ENCODE peak calls at places on chromosomes 12 and 14, in ten cellular contexts. Q is astrocyte of the spinal cord; O is GM12865; A is GM20000; X is Peyer's patch; G is gastrocnemius medialis; H is body of pancreas; B is neural crest cell; K is CD8-positive, alpha-beta T cell; T is esophagus squamous epithelium. Z is an unnamed sample.
A peak's percentile ranks its signal among the peaks of the same experiment; 100 is the strongest.

GRCh38 chr14:69475194-69475818 is 9.2 kb upstream of the PLEKHD1 start:
- DNase-seq in Q (peak; percentile 10), O (peak; percentile 57), A (peak; percentile 49), X (no peak), G (no peak), H (no peak), B (no peak), K (no peak), T (no peak), Z (no peak)

GRCh38 chr14:28987516-28987915 is 220.9 kb downstream of the FOXG1 start:
- DNase-seq in Q (no peak), O (no peak), A (no peak), X (no peak), G (no peak), H (no peak), B (no peak), K (no peak), T (no peak), Z (no peak)

GRCh38 chr12:15544589-15544988 is 222.3 kb downstream of the PTPRO start:
- DNase-seq in Q (no peak), O (no peak), A (no peak), X (no peak), G (no peak), H (no peak), B (no peak), K (no peak), T (no peak), Z (no peak)

GRCh38 chr14:69539631-69540410 is 34.9 kb downstream of the CCDC177 start:
- DNase-seq in Q (peak; percentile 22), O (no peak), A (no peak), X (no peak), G (no peak), H (no peak), B (no peak), K (no peak), T (no peak), Z (peak; percentile 81)

GRCh38 chr14:50087350-50088116 is 28.8 kb downstream of the VCPKMT start:
- DNase-seq in Q (no peak), O (peak; percentile 49), A (peak; percentile 28), X (no peak), G (no peak), H (no peak), B (no peak), K (no peak), T (no peak), Z (no peak)

GRCh38 chr12:5429741-5430557 is 2.0 kb upstream of the NTF3 start:
- DNase-seq in Q (no peak), O (no peak), A (no peak), X (no peak), G (no peak), H (no peak), B (no peak), K (no peak), T (no peak), Z (no peak)

GRCh38 chr12:106226884-106227640 is 20.8 kb downstream of the CKAP4 start:
- DNase-seq in Q (peak; percentile 54), O (peak; percentile 56), A (peak; percentile 82), X (no peak), G (peak; percentile 36), H (peak; percentile 28), B (peak; percentile 34), K (peak; percentile 40), T (no peak), Z (no peak)

GRCh38 chr14:24083462-24083861 is 10.6 kb upstream of the PCK2 start:
- DNase-seq in Q (no peak), O (no peak), A (no peak), X (no peak), G (no peak), H (no peak), B (no peak), K (no peak), T (no peak), Z (no peak)

GRCh38 chr12:53872367-53872766 is 66.3 kb upstream of the HOXC13 start:
- DNase-seq in Q (no peak), O (no peak), A (no peak), X (no peak), G (no peak), H (no peak), B (no peak), K (no peak), T (no peak), Z (no peak)

GRCh38 chr12:53868516-53868986 is 70.1 kb upstream of the HOXC13 start:
- DNase-seq in Q (no peak), O (no peak), A (no peak), X (no peak), G (no peak), H (no peak), B (no peak), K (no peak), T (no peak), Z (no peak)

GRCh38 chr12:53867216-53868012 is 71.2 kb upstream of the HOXC13 start:
- DNase-seq in Q (no peak), O (no peak), A (no peak), X (no peak), G (no peak), H (no peak), B (no peak), K (no peak), T (no peak), Z (no peak)

GRCh38 chr12:53869500-53869899 is 69.1 kb upstream of the HOXC13 start:
- DNase-seq in Q (no peak), O (no peak), A (no peak), X (no peak), G (no peak), H (no peak), B (no peak), K (no peak), T (no peak), Z (no peak)

GRCh38 chr12:53870122-53870521 is 68.5 kb upstream of the HOXC13 start:
- DNase-seq in Q (no peak), O (no peak), A (no peak), X (no peak), G (no peak), H (no peak), B (no peak), K (no peak), T (no peak), Z (no peak)
- TF ChIP-seq CTCF in Q (no peak), O (no peak), A (no peak), X (no peak), G (no peak), H (no peak), B (no peak), K (no peak), T (no peak), Z (no peak)

GRCh38 chr12:121830134-121830533 is 26.3 kb downstream of the SETD1B start:
- DNase-seq in Q (no peak), O (no peak), A (no peak), X (no peak), G (no peak), H (no peak), B (no peak), K (no peak), T (no peak), Z (no peak)

GRCh38 chr12:121828306-121828705 is 24.5 kb downstream of the SETD1B start:
- DNase-seq in Q (no peak), O (no peak), A (no peak), X (no peak), G (no peak), H (no peak), B (no peak), K (no peak), T (no peak), Z (no peak)

GRCh38 chr12:121828826-121829225 is 25.0 kb downstream of the SETD1B start:
- DNase-seq in Q (no peak), O (no peak), A (no peak), X (no peak), G (no peak), H (no peak), B (no peak), K (no peak), T (no peak), Z (no peak)

GRCh38 chr12:121830588-121831265 is 26.9 kb downstream of the SETD1B start:
- DNase-seq in Q (no peak), O (no peak), A (no peak), X (no peak), G (no peak), H (no peak), B (no peak), K (no peak), T (no peak), Z (no peak)

DNA sequence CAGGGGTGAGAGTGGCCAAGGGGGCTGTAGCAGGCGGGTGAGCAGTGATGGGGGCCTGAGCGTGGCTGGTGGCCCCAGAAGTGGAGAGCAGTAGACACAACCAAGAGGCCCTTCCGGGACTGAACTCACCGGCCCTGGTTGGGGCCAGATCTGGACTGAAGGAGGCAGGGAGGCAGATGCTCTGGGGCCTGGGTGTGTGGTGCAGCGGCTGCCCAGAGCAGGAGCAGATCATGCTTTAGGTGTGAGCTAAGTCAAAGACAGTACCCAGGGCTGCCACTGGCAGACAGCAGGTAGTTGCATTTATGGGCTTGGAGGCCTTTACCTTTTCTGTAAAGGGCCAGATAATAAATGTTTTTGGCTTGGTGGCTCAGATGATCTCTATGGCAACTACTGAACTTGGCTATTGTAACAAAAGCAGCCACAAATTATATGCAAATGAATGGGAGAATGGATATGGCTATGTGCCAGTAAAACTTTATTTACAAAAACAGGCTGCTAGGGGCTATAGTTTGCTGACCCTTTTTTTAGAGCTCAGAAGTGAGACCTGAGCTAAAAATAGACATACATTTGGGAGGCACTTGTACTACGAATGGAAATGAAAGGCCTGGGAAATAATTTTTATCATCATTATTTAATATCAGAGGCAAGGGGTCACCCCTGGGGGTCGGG is 25.6 kb downstream of the SETD1B start:
- DNase-seq in Q (no peak), O (no peak), A (no peak), X (no peak), G (no peak), H (no peak), B (no peak), K (no peak), T (no peak), Z (no peak)
- TF ChIP-seq CTCF in Q (no peak), O (no peak), A (no peak), X (no peak), G (no peak), H (no peak), B (no peak), K (no peak), T (no peak), Z (no peak)

GRCh38 chr14:38210587-38211257 is 3.0 kb downstream of the SSTR1 start:
- DNase-seq in Q (peak; percentile 47), O (no peak), A (no peak), X (no peak), G (no peak), H (peak; percentile 29), B (no peak), K (no peak), T (no peak), Z (no peak)
- TF ChIP-seq CTCF in Q (peak; percentile 40), O (no peak), A (no peak), X (no peak), G (no peak), H (no peak), B (peak; percentile 34), K (no peak), T (no peak), Z (no peak)

DNA sequence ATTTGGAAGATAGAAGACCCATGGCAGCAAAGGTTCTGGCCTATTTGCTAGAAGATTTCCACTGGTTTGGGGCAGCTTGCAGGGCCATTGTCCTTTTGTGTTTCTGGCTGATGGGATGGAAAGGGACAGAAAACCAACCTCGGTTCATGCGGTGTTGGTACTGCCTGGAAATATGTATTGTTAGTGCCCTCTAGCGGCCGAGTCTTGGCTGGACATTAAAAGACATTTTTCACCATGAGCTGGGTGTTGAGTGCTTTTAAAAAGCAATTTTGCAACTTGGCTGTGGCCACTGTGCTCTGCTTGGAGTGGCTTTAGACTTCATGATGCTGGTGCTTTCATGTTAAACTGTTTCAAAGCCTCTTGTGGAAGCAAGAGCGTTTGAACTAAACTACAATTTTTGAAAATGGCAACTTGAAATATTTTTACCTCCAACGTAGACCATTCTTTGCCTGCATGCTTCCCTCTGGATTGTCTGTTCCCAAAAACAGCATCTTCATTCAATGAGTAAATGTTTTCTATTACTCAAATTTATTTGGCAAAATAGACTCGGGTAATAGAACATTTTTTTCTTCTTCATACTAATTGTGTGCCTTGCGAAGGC is 102.7 kb upstream of the TBX5 start:
- DNase-seq in Q (peak; percentile 65), O (peak; percentile 74), A (peak; percentile 61), X (peak; percentile 57), G (peak; percentile 51), H (peak; percentile 66), B (peak; percentile 75), K (peak; percentile 50), T (no peak), Z (peak; percentile 52)
- TF ChIP-seq CTCF in Q (peak; percentile 74), O (peak; percentile 70), A (peak; percentile 29), X (peak; percentile 68), G (peak; percentile 57), H (peak; percentile 37), B (peak; percentile 88), K (peak; percentile 63), T (peak; percentile 60), Z (peak; percentile 76)

Z was measured in CD14-positive monocyte.